ENCODE peak calls at places on chromosome 12, in nine cellular contexts. N, E, M, J, O, G, U, Q and D are unnamed samples.

GRCh38 chr12:42325326-42325775 is 543 bp downstream of the ZCRB1 start:
- DNase-seq in N (no peak), E (no peak), M (no peak), J (no peak), O (no peak), G (no peak), U (peak; percentile 2), Q (no peak), D (no peak)

GRCh38 chr12:122184522-122184921 is 1.6 kb downstream of the LRRC43 start:
- DNase-seq in N (no peak), E (no peak), M (no peak), J (no peak), O (no peak), G (no peak), U (no peak), Q (no peak), D (no peak)

GRCh38 chr12:127650626-127651025 is 616.3 kb upstream of the TMEM132C start:
- DNase-seq in N (no peak), E (no peak), M (no peak), J (no peak), O (no peak), G (no peak), U (peak; percentile 58), Q (no peak), D (no peak)

GRCh38 chr12:130701402-130701744 is 14.7 kb downstream of the RIMBP2 start:
- DNase-seq in N (no peak), E (no peak), M (no peak), J (no peak), O (no peak), G (no peak), U (no peak), Q (no peak), D (no peak)

GRCh38 chr12:132582058-132582420 is 28.3 kb downstream of the LRCOL1 start:
- DNase-seq in N (no peak), E (no peak), M (no peak), J (peak; percentile 59), O (no peak), G (no peak), U (no peak), Q (no peak), D (peak; percentile 59)

GRCh38 chr12:46473634-46474201 is 101.1 kb upstream of the SLC38A2 start:
- DNase-seq in N (no peak), E (no peak), M (peak; percentile 75), J (peak; percentile 42), O (peak; percentile 26), G (no peak), U (peak; percentile 94), Q (no peak), D (peak; percentile 74)

GRCh38 chr12:30692470-30692869 is 3.2 kb downstream of the IPO8 start:
- DNase-seq in N (no peak), E (no peak), M (no peak), J (no peak), O (no peak), G (no peak), U (peak; percentile 18), Q (no peak), D (no peak)

GRCh38 chr12:132185698-132186097 is 41.4 kb downstream of the NOC4L start:
- DNase-seq in N (no peak), E (no peak), M (no peak), J (no peak), O (no peak), G (peak; percentile 77), U (no peak), Q (no peak), D (no peak)

GRCh38 chr12:75892779-75893408 is 138.7 kb downstream of the PHLDA1 start:
- DNase-seq in N (peak; percentile 73), E (no peak), M (no peak), J (no peak), O (no peak), G (no peak), U (peak; percentile 85), Q (no peak), D (no peak)

GRCh38 chr12:3284411-3284810 is 206.6 kb upstream of the PRMT8 start:
- DNase-seq in N (no peak), E (no peak), M (no peak), J (no peak), O (no peak), G (no peak), U (no peak), Q (no peak), D (no peak)

GRCh38 chr12:103737881-103738280 is 103.2 kb downstream of the NT5DC3 start:
- DNase-seq in N (no peak), E (no peak), M (no peak), J (no peak), O (no peak), G (no peak), U (no peak), Q (no peak), D (no peak)

GRCh38 chr12:71708658-71709057 is 22.8 kb downstream of the TMEM19 start:
- DNase-seq in N (no peak), E (no peak), M (no peak), J (no peak), O (no peak), G (no peak), U (peak; percentile 30), Q (no peak), D (no peak)

GRCh38 chr12:53113951-53114350 is 10.7 kb downstream of the SOAT2 start:
- DNase-seq in N (peak; percentile 3), E (no peak), M (no peak), J (no peak), O (no peak), G (no peak), U (no peak), Q (no peak), D (no peak)

GRCh38 chr12:101107032-101107763 is 102.8 kb downstream of the SLC5A8 start:
- DNase-seq in N (no peak), E (no peak), M (no peak), J (no peak), O (no peak), G (no peak), U (no peak), Q (no peak), D (no peak)

GRCh38 chr12:11824069-11824468 is 174.6 kb downstream of the ETV6 start:
- DNase-seq in N (no peak), E (no peak), M (no peak), J (no peak), O (no peak), G (no peak), U (no peak), Q (no peak), D (no peak)
- H3K4me1 ChIP-seq in N (peaks cover 6% of the 10 kb centered on the region), E (peaks cover 18% of the 10 kb centered on the region), M (no peaks in the 10 kb centered on the region), J (peaks cover 42% of the 10 kb centered on the region), O (peaks cover 28% of the 10 kb centered on the region), G (peaks cover 37% of the 10 kb centered on the region), U (peaks cover 25% of the 10 kb centered on the region), Q (peaks cover 33% of the 10 kb centered on the region), D (peaks cover 14% of the 10 kb centered on the region)

GRCh38 chr12:24557738-24558137 is 391.2 kb downstream of the BCAT1 start:
- DNase-seq in N (no peak), E (no peak), M (no peak), J (no peak), O (no peak), G (no peak), U (no peak), Q (no peak), D (no peak)

GRCh38 chr12:24551368-24551767 is 397.5 kb downstream of the BCAT1 start:
- DNase-seq in N (no peak), E (no peak), M (no peak), J (no peak), O (no peak), G (no peak), U (no peak), Q (no peak), D (no peak)

GRCh38 chr12:24554612-24555300 is 394.1 kb downstream of the BCAT1 start:
- DNase-seq in N (no peak), E (no peak), M (no peak), J (peak; percentile 68), O (no peak), G (no peak), U (no peak), Q (no peak), D (no peak)

GRCh38 chr12:24553259-24553658 is 395.6 kb downstream of the BCAT1 start:
- DNase-seq in N (no peak), E (no peak), M (no peak), J (no peak), O (no peak), G (no peak), U (no peak), Q (no peak), D (no peak)

DNA sequence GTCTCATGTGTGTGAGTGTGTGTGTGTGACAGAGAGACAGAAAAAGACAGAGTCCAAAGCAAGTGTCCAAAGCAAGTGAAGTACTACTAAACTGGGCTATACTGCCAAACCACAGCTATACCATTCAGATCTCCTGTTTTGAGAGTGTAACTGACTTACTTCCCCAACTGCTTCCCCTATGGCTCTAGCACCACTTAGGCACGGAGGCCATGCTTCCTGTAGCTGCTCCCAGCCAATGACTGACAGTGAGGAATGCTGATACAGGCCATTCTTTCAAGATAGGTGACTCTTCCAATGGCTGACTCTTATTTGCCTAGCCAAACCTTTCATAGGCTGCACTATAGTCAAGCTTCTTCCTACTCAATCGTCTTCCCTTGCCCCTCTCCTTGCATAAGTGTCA is 393.2 kb downstream of the BCAT1 start:
- DNase-seq in N (no peak), E (no peak), M (no peak), J (no peak), O (no peak), G (no peak), U (no peak), Q (no peak), D (no peak)
- H3K4me3 ChIP-seq in N (no peak overlapping the region), E (no peak overlapping the region), M (no peak overlapping the region), J (no peak overlapping the region), O (no peak overlapping the region), G (no peak overlapping the region), U (no peak overlapping the region), Q (no peak overlapping the region), D (no peak overlapping the region)

GRCh38 chr12:50215033-50215432 is 47.9 kb upstream of the CERS5 start:
- DNase-seq in N (no peak), E (no peak), M (no peak), J (no peak), O (no peak), G (no peak), U (peak; percentile 39), Q (no peak), D (no peak)

GRCh38 chr12:50212071-50212467 is 44.9 kb upstream of the CERS5 start:
- DNase-seq in N (no peak), E (no peak), M (no peak), J (no peak), O (no peak), G (no peak), U (no peak), Q (no peak), D (no peak)

GRCh38 chr12:50214018-50214417 is 46.8 kb upstream of the CERS5 start:
- DNase-seq in N (no peak), E (no peak), M (no peak), J (no peak), O (no peak), G (no peak), U (no peak), Q (no peak), D (no peak)

GRCh38 chr12:50211392-50212070 is 44.4 kb upstream of the CERS5 start:
- DNase-seq in N (no peak), E (no peak), M (no peak), J (no peak), O (no peak), G (no peak), U (no peak), Q (no peak), D (no peak)

GRCh38 chr12:50213439-50213838 is 46.3 kb upstream of the CERS5 start:
- DNase-seq in N (no peak), E (no peak), M (no peak), J (no peak), O (no peak), G (no peak), U (no peak), Q (no peak), D (no peak)
- H3K36me3 ChIP-seq in N (peaks cover 7% of the 10 kb centered on the region), E (no peaks in the 10 kb centered on the region), M (no peaks in the 10 kb centered on the region), J (no peaks in the 10 kb centered on the region), O (no peaks in the 10 kb centered on the region), G (no peaks in the 10 kb centered on the region), U (peaks cover 28% of the 10 kb centered on the region), Q (no peaks in the 10 kb centered on the region), D (peaks cover 20% of the 10 kb centered on the region)

GRCh38 chr12:108712164-108712924 is 19.0 kb downstream of the CORO1C start:
- DNase-seq in N (no peak), E (no peak), M (no peak), J (no peak), O (no peak), G (no peak), U (no peak), Q (no peak), D (no peak)
- H3K4me1 ChIP-seq in N (peaks cover 26% of the 10 kb centered on the region), E (peaks cover 24% of the 10 kb centered on the region), M (no peaks in the 10 kb centered on the region), J (peaks cover 13% of the 10 kb centered on the region), O (peaks cover 21% of the 10 kb centered on the region), G (no peaks in the 10 kb centered on the region), U (peaks cover 20% of the 10 kb centered on the region), Q (no peaks in the 10 kb centered on the region), D (peaks cover 38% of the 10 kb centered on the region)